ENCODE peak calls at places on chromosomes 12 and 14, in eight cellular contexts. One of them, this sample, is unnamed.

GRCh38 chr14:95488376-95489162 is 27.9 kb downstream of the SYNE3 start:
- DNase-seq in NCI-H460: no peak
- DNase-seq in GM20000: no peak
- DNase-seq in heart left ventricle: no peak
- DNase-seq in stimulated activated CD8-positive, alpha-beta memory T cell treated with anti-CD3 and anti-CD28 coated beads, Interleukin-12 subunit alpha, Interleukin-12 subunit beta, amount 100 ng/mL, for 1 hour: no peak
- DNase-seq in RCC 7860: no peak
- DNase-seq in SW480: no peak
- DNase-seq in IMR-90: peak; percentile 27
- DNase-seq in this sample: no peak

GRCh38 chr12:94707892-94708291 is 57.5 kb upstream of the TMCC3 start:
- DNase-seq in stimulated activated CD8-positive, alpha-beta memory T cell treated with anti-CD3 and anti-CD28 coated beads, Interleukin-12 subunit alpha, Interleukin-12 subunit beta, amount 100 ng/mL, for 1 hour: no peak
- DNase-seq in heart left ventricle: peak; percentile 64
- DNase-seq in SW480: no peak
- DNase-seq in RCC 7860: no peak
- DNase-seq in NCI-H460: no peak
- DNase-seq in GM20000: no peak
- DNase-seq in IMR-90: peak; percentile 55
- DNase-seq in this sample: no peak

GRCh38 chr12:1531654-1532366 is 62.6 kb downstream of the FBXL14 start:
- DNase-seq in GM20000: peak; percentile 64
- DNase-seq in SW480: no peak
- DNase-seq in stimulated activated CD8-positive, alpha-beta memory T cell treated with anti-CD3 and anti-CD28 coated beads, Interleukin-12 subunit alpha, Interleukin-12 subunit beta, amount 100 ng/mL, for 1 hour: no peak
- DNase-seq in NCI-H460: no peak
- DNase-seq in heart left ventricle: no peak
- DNase-seq in RCC 7860: no peak
- DNase-seq in IMR-90: no peak
- DNase-seq in this sample: no peak

GRCh38 chr12:68871899-68872298 is 61.1 kb downstream of the CPM start:
- DNase-seq in RCC 7860: no peak
- DNase-seq in heart left ventricle: no peak
- DNase-seq in stimulated activated CD8-positive, alpha-beta memory T cell treated with anti-CD3 and anti-CD28 coated beads, Interleukin-12 subunit alpha, Interleukin-12 subunit beta, amount 100 ng/mL, for 1 hour: no peak
- DNase-seq in IMR-90: peak; percentile 28
- DNase-seq in GM20000: peak; percentile 9
- DNase-seq in NCI-H460: no peak
- DNase-seq in SW480: peak; percentile 10
- DNase-seq in this sample: no peak

GRCh38 chr12:70366581-70367267 is 634 bp downstream of the KCNMB4 start:
- DNase-seq in stimulated activated CD8-positive, alpha-beta memory T cell treated with anti-CD3 and anti-CD28 coated beads, Interleukin-12 subunit alpha, Interleukin-12 subunit beta, amount 100 ng/mL, for 1 hour: peak; percentile 40
- DNase-seq in IMR-90: peak; percentile 31
- DNase-seq in NCI-H460: no peak
- DNase-seq in heart left ventricle: peak; percentile 13
- DNase-seq in SW480: peak; percentile 69
- DNase-seq in GM20000: peak; percentile 67
- DNase-seq in RCC 7860: no peak
- DNase-seq in this sample: peak; percentile 82

GRCh38 chr12:111313833-111314259 is 55.0 kb downstream of the PHETA1 start:
- DNase-seq in SW480: peak; percentile 57
- DNase-seq in GM20000: peak; percentile 93
- DNase-seq in heart left ventricle: peak; percentile 56
- DNase-seq in stimulated activated CD8-positive, alpha-beta memory T cell treated with anti-CD3 and anti-CD28 coated beads, Interleukin-12 subunit alpha, Interleukin-12 subunit beta, amount 100 ng/mL, for 1 hour: peak; percentile 66
- DNase-seq in RCC 7860: peak; percentile 16
- DNase-seq in NCI-H460: peak; percentile 68
- DNase-seq in IMR-90: peak; percentile 57
- DNase-seq in this sample: peak; percentile 94

GRCh38 chr12:132276066-132276719 is 53.2 kb downstream of the GALNT9 start:
- DNase-seq in SW480: no peak
- DNase-seq in stimulated activated CD8-positive, alpha-beta memory T cell treated with anti-CD3 and anti-CD28 coated beads, Interleukin-12 subunit alpha, Interleukin-12 subunit beta, amount 100 ng/mL, for 1 hour: no peak
- DNase-seq in GM20000: no peak
- DNase-seq in IMR-90: no peak
- DNase-seq in heart left ventricle: no peak
- DNase-seq in NCI-H460: no peak
- DNase-seq in RCC 7860: no peak
- DNase-seq in this sample: no peak

GRCh38 chr12:125296701-125297100 is 231.5 kb downstream of the AACS start:
- DNase-seq in stimulated activated CD8-positive, alpha-beta memory T cell treated with anti-CD3 and anti-CD28 coated beads, Interleukin-12 subunit alpha, Interleukin-12 subunit beta, amount 100 ng/mL, for 1 hour: no peak
- DNase-seq in SW480: no peak
- DNase-seq in NCI-H460: no peak
- DNase-seq in heart left ventricle: no peak
- DNase-seq in GM20000: no peak
- DNase-seq in IMR-90: no peak
- DNase-seq in RCC 7860: no peak
- DNase-seq in this sample: no peak

GRCh38 chr14:97878727-97879126 is 1081.5 kb downstream of the VRK1 start:
- DNase-seq in stimulated activated CD8-positive, alpha-beta memory T cell treated with anti-CD3 and anti-CD28 coated beads, Interleukin-12 subunit alpha, Interleukin-12 subunit beta, amount 100 ng/mL, for 1 hour: no peak
- DNase-seq in RCC 7860: no peak
- DNase-seq in NCI-H460: no peak
- DNase-seq in SW480: no peak
- DNase-seq in IMR-90: no peak
- DNase-seq in GM20000: no peak
- DNase-seq in heart left ventricle: peak; percentile 11
- DNase-seq in this sample: no peak

GRCh38 chr12:54562720-54563356 is 13.4 kb downstream of the PDE1B start:
- DNase-seq in NCI-H460: no peak
- DNase-seq in heart left ventricle: no peak
- DNase-seq in RCC 7860: no peak
- DNase-seq in GM20000: no peak
- DNase-seq in IMR-90: no peak
- DNase-seq in stimulated activated CD8-positive, alpha-beta memory T cell treated with anti-CD3 and anti-CD28 coated beads, Interleukin-12 subunit alpha, Interleukin-12 subunit beta, amount 100 ng/mL, for 1 hour: no peak
- DNase-seq in SW480: no peak
- DNase-seq in this sample: no peak

GRCh38 chr14:56892959-56893358 is 82.7 kb upstream of the OTX2 start:
- DNase-seq in heart left ventricle: no peak
- DNase-seq in stimulated activated CD8-positive, alpha-beta memory T cell treated with anti-CD3 and anti-CD28 coated beads, Interleukin-12 subunit alpha, Interleukin-12 subunit beta, amount 100 ng/mL, for 1 hour: no peak
- DNase-seq in RCC 7860: no peak
- DNase-seq in IMR-90: no peak
- DNase-seq in NCI-H460: no peak
- DNase-seq in GM20000: no peak
- DNase-seq in SW480: no peak
- DNase-seq in this sample: no peak

GRCh38 chr12:124745468-124745890 is 118.2 kb downstream of the SCARB1 start:
- DNase-seq in NCI-H460: no peak
- DNase-seq in IMR-90: no peak
- DNase-seq in heart left ventricle: no peak
- DNase-seq in RCC 7860: no peak
- DNase-seq in GM20000: no peak
- DNase-seq in stimulated activated CD8-positive, alpha-beta memory T cell treated with anti-CD3 and anti-CD28 coated beads, Interleukin-12 subunit alpha, Interleukin-12 subunit beta, amount 100 ng/mL, for 1 hour: no peak
- DNase-seq in SW480: no peak
- DNase-seq in this sample: no peak

GRCh38 chr12:1972260-1972659 is 32.0 kb downstream of the DCP1B start:
- DNase-seq in IMR-90: peak; percentile 74
- DNase-seq in stimulated activated CD8-positive, alpha-beta memory T cell treated with anti-CD3 and anti-CD28 coated beads, Interleukin-12 subunit alpha, Interleukin-12 subunit beta, amount 100 ng/mL, for 1 hour: no peak
- DNase-seq in heart left ventricle: no peak
- DNase-seq in NCI-H460: no peak
- DNase-seq in SW480: no peak
- DNase-seq in GM20000: no peak
- DNase-seq in RCC 7860: no peak
- DNase-seq in this sample: no peak

GRCh38 chr12:56151672-56152131 is 685 bp upstream of the MYL6B start:
- DNase-seq in RCC 7860: peak; percentile 44
- DNase-seq in SW480: peak; percentile 81
- DNase-seq in IMR-90: no peak
- DNase-seq in heart left ventricle: peak; percentile 37
- DNase-seq in NCI-H460: peak; percentile 49
- DNase-seq in stimulated activated CD8-positive, alpha-beta memory T cell treated with anti-CD3 and anti-CD28 coated beads, Interleukin-12 subunit alpha, Interleukin-12 subunit beta, amount 100 ng/mL, for 1 hour: peak; percentile 40
- DNase-seq in GM20000: peak; percentile 59
- DNase-seq in this sample: peak; percentile 82